ENCODE peak calls at places on chromosomes 4 and X, in six cellular contexts. R, I, Y, Z, G and F are unnamed samples.

GRCh38 chrX:39261446-39262147 is 460.3 kb downstream of the MID1IP1 start:
- DNase-seq in I (no peak), G (no peak), Y (peak; percentile 5), Z (peak; percentile 75), R (peak; percentile 67), F (peak; percentile 12)

GRCh38 chr4:81137894-81138293 is 77.1 kb downstream of the PRKG2 start:
- DNase-seq in R (no peak), Z (no peak), Y (no peak), G (no peak), I (no peak), F (no peak)

GRCh38 chrX:129651756-129652564 is 2.8 kb downstream of the APLN start:
- DNase-seq in I (no peak), Y (no peak), Z (no peak), R (no peak), G (no peak), F (no peak)

GRCh38 chr4:184907216-184907615 is 81.4 kb upstream of the ACSL1 start:
- DNase-seq in Y (no peak), Z (no peak), R (no peak), G (no peak), I (no peak), F (no peak)

GRCh38 chrX:85107407-85107806 is 103.7 kb downstream of the APOOL start:
- DNase-seq in G (no peak), Y (no peak), Z (no peak), I (no peak), R (peak; percentile 8), F (no peak)

GRCh38 chr4:41256740-41257256 is at the start of gene UCHL1:
- DNase-seq in G (peak; percentile 94), Y (peak; percentile 68), R (peak; percentile 79), I (peak; percentile 91), Z (peak; percentile 94), F (peak; percentile 93)

GRCh38 chr4:16532240-16532990 is 306.1 kb upstream of the TAPT1 start:
- DNase-seq in G (peak; percentile 91), I (peak; percentile 66), Z (peak; percentile 96), Y (peak; percentile 54), R (peak; percentile 96), F (no peak)

GRCh38 chr4:12016729-12017128 is 588.0 kb upstream of the HS3ST1 start:
- DNase-seq in G (no peak), Y (no peak), R (no peak), I (no peak), Z (no peak), F (no peak)

GRCh38 chr4:108884596-108884995 is 121.7 kb upstream of the ETNPPL start:
- DNase-seq in G (peak; percentile 31), R (no peak), Z (peak; percentile 69), Y (no peak), I (no peak), F (no peak)

GRCh38 chr4:145735330-145735638 is 55.3 kb downstream of the C4orf51 start:
- DNase-seq in I (peak; percentile 86), Y (peak; percentile 92), R (peak; percentile 98), G (peak; percentile 96), Z (peak; percentile 99), F (no peak)

GRCh38 chr4:185657699-185658098 is 122.4 kb upstream of the PDLIM3 start:
- DNase-seq in Y (no peak), I (no peak), R (no peak), Z (peak; percentile 11), G (no peak), F (no peak)

GRCh38 chrX:113929004-113929403 is 654.9 kb upstream of the HTR2C start:
- DNase-seq in G (peak; percentile 10), I (no peak), Z (peak; percentile 20), R (peak; percentile 1), Y (no peak), F (peak; percentile 43)

GRCh38 chr4:108068422-108068821 is 78.7 kb downstream of the HADH start:
- DNase-seq in R (peak; percentile 79), Y (peak; percentile 52), I (no peak), G (no peak), Z (no peak), F (no peak)

GRCh38 chr4:104491396-104491821 is 3.3 kb downstream of the CXXC4 start:
- DNase-seq in I (no peak), Y (no peak), G (no peak), Z (peak; percentile 50), R (peak; percentile 0), F (peak; percentile 70)

GRCh38 chr4:113997206-113997605 is 17.8 kb upstream of the ARSJ start:
- DNase-seq in G (peak; percentile 48), I (no peak), Y (no peak), Z (no peak), R (peak; percentile 32), F (no peak)

GRCh38 chr4:73222466-73223257 is 35.9 kb downstream of the ANKRD17 start:
- DNase-seq in I (peak; percentile 81), R (peak; percentile 94), G (peak; percentile 97), Y (peak; percentile 85), Z (peak; percentile 97), F (peak; percentile 34)

GRCh38 chr4:170139764-170140163 is 50.0 kb upstream of the AADAT start:
- DNase-seq in Y (peak; percentile 9), I (no peak), R (peak; percentile 37), G (peak; percentile 37), Z (peak; percentile 74), F (no peak)

GRCh38 chrX:100931218-100931924 is 2.7 kb upstream of the XKRX start:
- DNase-seq in I (no peak), R (no peak), Z (no peak), Y (no peak), G (no peak), F (no peak)

GRCh38 chr4:3464911-3465697 is 2.0 kb downstream of the DOK7 start:
- DNase-seq in I (no peak), Y (no peak), R (no peak), G (no peak), Z (no peak), F (no peak)

GRCh38 chr4:1413221-1413663 is 7.0 kb upstream of the NKX1-1 start:
- DNase-seq in I (no peak), Z (no peak), R (no peak), Y (no peak), G (no peak), F (no peak)

GRCh38 chr4:112589207-112589606 is 47.5 kb downstream of the ZGRF1 start:
- DNase-seq in Z (peak; percentile 14), G (peak; percentile 23), R (peak; percentile 20), Y (peak; percentile 23), I (no peak), F (no peak)

GRCh38 chr4:105434940-105435339 is 38.9 kb downstream of the PPA2 start:
- DNase-seq in R (no peak), Y (no peak), G (no peak), Z (no peak), I (no peak), F (no peak)

GRCh38 chrX:16160729-16161128 is 6.6 kb upstream of the MAGEB17 start:
- DNase-seq in R (peak; percentile 89), Z (peak; percentile 95), I (peak; percentile 36), G (peak; percentile 88), Y (peak; percentile 62), F (no peak)

GRCh38 chr4:184189966-184190365 is 27.7 kb downstream of the ENPP6 start:
- DNase-seq in Z (no peak), I (no peak), R (no peak), Y (no peak), G (no peak), F (no peak)

GRCh38 chr4:13627606-13628301 is at the start of gene BOD1L1:
- DNase-seq in R (peak; percentile 90), Y (peak; percentile 89), Z (peak; percentile 91), I (peak; percentile 63), G (peak; percentile 89), F (peak; percentile 78)
- TF ChIP-seq CTCF in R (peak; percentile 50), Y (peak; percentile 56), Z (peak; percentile 36), I (peak; percentile 63), G (peak; percentile 53), F (no peak)

GRCh38 chrX:105191878-105192277 is 28.6 kb downstream of the TEX13A start:
- DNase-seq in G (no peak), Y (no peak), R (no peak), Z (no peak), I (no peak), F (peak; percentile 4)
- TF ChIP-seq CTCF in G (no peak), Y (peak; percentile 34), R (peak; percentile 8), Z (peak; percentile 24), I (peak; percentile 47), F (no peak)

GRCh38 chrX:10195947-10196346 is 39.2 kb downstream of the CLCN4 start:
- DNase-seq in R (no peak), Y (no peak), G (no peak), I (no peak), Z (no peak), F (no peak)

GRCh38 chrX:10195425-10195824 is 38.6 kb downstream of the CLCN4 start:
- DNase-seq in I (no peak), Z (no peak), Y (no peak), G (no peak), R (no peak), F (no peak)

GRCh38 chrX:10199212-10199611 is 42.4 kb downstream of the CLCN4 start:
- DNase-seq in Z (peak; percentile 41), Y (peak; percentile 23), R (peak; percentile 50), G (peak; percentile 67), I (no peak), F (no peak)

GRCh38 chrX:10198254-10198653 is 41.5 kb downstream of the CLCN4 start:
- DNase-seq in R (peak; percentile 44), I (peak; percentile 21), Y (peak; percentile 22), G (peak; percentile 79), Z (peak; percentile 30), F (no peak)

GRCh38 chrX:10197597-10198210 is 40.9 kb downstream of the CLCN4 start:
- DNase-seq in G (no peak), Z (peak; percentile 41), Y (no peak), I (no peak), R (peak; percentile 10), F (no peak)
- TF ChIP-seq CTCF in G (no peak), Z (no peak), Y (no peak), I (no peak), R (no peak), F (no peak)

GRCh38 chr4:42750091-42750490 is 93.2 kb upstream of the ATP8A1 start:
- DNase-seq in R (no peak), Z (no peak), Y (no peak), I (no peak), G (no peak), F (peak; percentile 15)
- TF ChIP-seq CTCF in R (no peak), Z (no peak), Y (no peak), I (no peak), G (no peak), F (no peak)

DNA sequence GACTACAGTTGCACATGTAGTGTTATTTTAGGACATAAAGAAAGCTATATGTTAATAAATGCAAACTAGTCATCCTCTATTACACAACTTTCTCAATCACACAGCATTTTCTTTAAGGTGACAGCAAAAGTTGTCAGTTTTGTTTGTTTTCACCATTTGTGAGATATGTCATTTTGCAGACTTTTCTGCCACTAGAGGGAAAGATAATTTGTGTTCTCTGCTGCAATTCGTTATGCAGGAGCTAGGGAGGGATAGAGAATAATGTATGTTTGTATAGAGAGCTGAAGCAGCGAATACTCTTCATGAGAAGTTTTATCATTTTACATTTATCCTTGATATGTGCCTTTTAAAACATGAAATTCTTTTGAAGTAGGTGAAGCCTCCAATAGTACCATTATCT is 670.6 kb upstream of the ATOH1 start:
- DNase-seq in Y (no peak), Z (no peak), I (no peak), R (no peak), G (peak; percentile 1), F (no peak)
- TF ChIP-seq CTCF in Y (no peak), Z (no peak), I (peak; percentile 55), R (no peak), G (peak; percentile 36), F (peak; percentile 50)

DNA sequence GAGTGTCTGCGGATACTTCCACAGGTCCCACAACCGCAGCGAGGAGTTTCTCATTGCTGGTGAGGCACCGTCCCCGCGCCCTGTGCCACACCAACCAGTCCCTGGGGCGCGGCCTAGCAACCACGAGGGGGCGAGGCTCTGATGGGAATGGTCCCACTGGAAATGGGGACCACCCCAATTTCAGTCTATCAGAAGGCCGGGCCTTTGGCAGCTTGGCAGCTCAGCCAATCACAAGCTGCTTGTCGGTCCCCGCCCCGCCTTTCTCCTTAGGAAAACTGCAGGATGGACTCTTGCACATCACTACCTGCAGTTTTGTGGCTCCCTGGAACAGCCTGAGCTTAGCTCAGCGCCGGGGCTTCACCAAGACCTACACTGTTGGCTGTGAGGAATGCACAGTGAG is 3.0 kb downstream of the TIMP1 start:
- DNase-seq in Z (no peak), G (no peak), I (no peak), R (no peak), Y (no peak), F (no peak)
- TF ChIP-seq CTCF in Z (no peak), G (no peak), I (no peak), R (no peak), Y (no peak), F (no peak)